ENCODE peak calls at places on chromosomes 2 and 18, in eight cellular contexts. K is tibial nerve, B is bronchial epithelial cell, P is astrocyte of the cerebellum, N is foreskin fibroblast, M is RWPE2, D is endodermal cell, S is kidney. U is an unnamed sample.

GRCh38 chr2:227163998-227164744 is at the start of the genes COL4A3 and COL4A4:
- DNase-seq in B (no peak), M (peak), K (no peak), N (no peak), D (peak), P (no peak), S (peak), U (no peak)

GRCh38 chr2:31129835-31130561 is 8.2 kb downstream of the GALNT14 start:
- DNase-seq in N (no peak), K (no peak), P (no peak), D (no peak), M (no peak), B (no peak), S (no peak), U (no peak)

GRCh38 chr2:157258520-157259326 is 1.2 kb downstream of the GALNT5 start:
- DNase-seq in N (no peak), D (peak), P (no peak), S (no peak), B (peak), M (no peak), K (no peak), U (no peak)

GRCh38 chr18:21267370-21267769 is 25.3 kb downstream of the GREB1L start:
- DNase-seq in N (no peak), M (no peak), S (no peak), K (no peak), D (no peak), P (no peak), B (no peak), U (no peak)

GRCh38 chr18:7725473-7725872 is 158.4 kb downstream of the PTPRM start:
- DNase-seq in K (no peak), B (no peak), P (no peak), D (no peak), N (no peak), S (no peak), M (no peak), U (no peak)

GRCh38 chr2:24861500-24861899 is 58.5 kb downstream of the ADCY3 start:
- DNase-seq in M (no peak), P (no peak), B (no peak), S (peak), D (no peak), N (no peak), K (no peak), U (no peak)

GRCh38 chr2:221555511-221555845 is 16.6 kb downstream of the EPHA4 start:
- DNase-seq in P (no peak), N (no peak), M (no peak), K (no peak), B (no peak), S (no peak), D (no peak), U (no peak)

GRCh38 chr2:234289789-234290188 is 207.1 kb downstream of the ARL4C start:
- DNase-seq in S (peak), B (peak), N (peak), M (peak), P (no peak), K (no peak), D (no peak), U (peak)

GRCh38 chr2:127254386-127254981 is 34.4 kb upstream of the CYP27C1 start:
- DNase-seq in P (peak), B (peak), D (no peak), N (no peak), S (no peak), K (no peak), M (no peak), U (peak)

GRCh38 chr2:37338933-37339332 is 5.5 kb upstream of the QPCT start:
- DNase-seq in M (no peak), N (no peak), S (no peak), D (no peak), B (no peak), K (no peak), P (no peak), U (no peak)

GRCh38 chr2:45128580-45128997 is 119.3 kb upstream of the SIX2 start:
- DNase-seq in P (peak), D (no peak), S (no peak), M (no peak), N (peak), B (peak), K (no peak), U (peak)

GRCh38 chr2:231332388-231332787 is 63.1 kb upstream of the B3GNT7 start:
- DNase-seq in K (no peak), P (no peak), D (peak), B (peak), S (peak), M (no peak), N (no peak), U (no peak)

GRCh38 chr18:61984293-61984692 is 91.5 kb upstream of the RNF152 start:
- DNase-seq in M (no peak), S (no peak), P (no peak), B (no peak), D (no peak), K (no peak), N (no peak), U (no peak)

GRCh38 chr2:28610583-28611201 is 114.8 kb downstream of the PLB1 start:
- DNase-seq in N (peak), D (no peak), S (peak), P (peak), B (peak), K (no peak), M (peak), U (peak)

GRCh38 chr2:96916156-96917007 is 46.5 kb upstream of the SEMA4C start:
- DNase-seq in K (no peak), P (no peak), M (no peak), N (peak), S (no peak), D (no peak), B (no peak), U (no peak)

GRCh38 chr2:128178650-128179460 is 87.9 kb downstream of the UGGT1 start:
- DNase-seq in N (peak), K (no peak), S (no peak), M (no peak), P (peak), B (peak), D (peak), U (peak)

GRCh38 chr18:31942301-31942998 is 478 bp downstream of the TRAPPC8 start:
- DNase-seq in K (no peak), P (no peak), B (peak), D (no peak), M (no peak), S (no peak), N (peak), U (no peak)

GRCh38 chr18:31942999-31943894 is at the start of gene TRAPPC8:
- DNase-seq in P (peak), N (peak), D (peak), M (peak), S (peak), B (peak), K (peak), U (peak)

GRCh38 chr18:31946305-31947046 is 3.5 kb upstream of the TRAPPC8 start:
- DNase-seq in S (no peak), P (no peak), D (peak), K (no peak), B (no peak), N (no peak), M (no peak), U (no peak)

GRCh38 chr18:31943895-31944816 is 1.2 kb upstream of the TRAPPC8 start:
- DNase-seq in K (no peak), D (peak), S (no peak), N (no peak), M (no peak), B (peak), P (no peak), U (no peak)

DNA sequence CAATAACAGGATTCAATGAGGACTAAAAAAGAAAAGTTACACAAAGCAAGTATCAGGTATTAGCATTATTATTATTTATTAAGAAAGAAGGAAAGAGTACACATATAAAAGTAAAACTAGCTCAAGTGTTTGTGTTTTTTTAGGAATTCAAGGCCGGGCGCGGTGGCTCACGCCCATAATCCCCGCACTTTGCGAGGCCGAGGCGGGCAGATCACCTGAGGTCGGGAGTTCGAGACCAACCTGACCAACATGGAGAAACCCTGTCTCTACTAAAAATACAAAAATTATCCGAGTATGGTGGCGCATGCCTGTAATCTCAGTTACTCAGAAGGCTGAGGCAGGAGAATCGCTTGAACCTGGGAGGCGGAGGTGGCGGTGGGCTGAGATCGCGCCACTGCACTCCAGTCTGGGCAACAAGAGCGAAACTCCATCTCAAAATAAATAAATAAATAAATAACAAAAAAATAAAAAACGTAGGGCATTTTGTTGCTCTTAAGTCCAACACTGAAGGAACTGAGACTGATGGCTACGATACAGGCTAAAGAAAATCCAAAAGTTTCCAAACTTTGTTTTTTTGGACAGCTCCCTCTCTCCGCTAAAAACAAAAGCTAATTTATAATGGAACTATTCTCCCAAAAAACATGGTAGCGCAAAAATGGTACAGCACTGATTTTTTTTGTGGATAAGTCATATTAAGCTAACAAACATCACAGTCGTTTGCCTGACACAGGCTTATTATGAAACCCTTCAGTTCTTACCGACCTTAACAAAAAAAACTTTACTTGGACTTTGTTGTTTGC is 1.7 kb downstream of the TRAPPC8 start:
- DNase-seq in N (no peak), P (no peak), D (peak), K (no peak), S (no peak), M (no peak), B (no peak), U (no peak)
- H3K4me3 ChIP-seq in N (peak), P (peak), D (peak), K (peak), S (peak), M (peak), B (peak), U (peak)

GRCh38 chr18:9148239-9148552 is 11.6 kb downstream of the ANKRD12 start:
- DNase-seq in K (no peak), N (no peak), S (no peak), D (no peak), P (no peak), M (no peak), B (no peak), U (no peak)
- TF ChIP-seq CTCF in K (no peak), N (no peak), S (no peak), D (peak), P (no peak), M (peak), B (no peak), U (no peak)

DNA sequence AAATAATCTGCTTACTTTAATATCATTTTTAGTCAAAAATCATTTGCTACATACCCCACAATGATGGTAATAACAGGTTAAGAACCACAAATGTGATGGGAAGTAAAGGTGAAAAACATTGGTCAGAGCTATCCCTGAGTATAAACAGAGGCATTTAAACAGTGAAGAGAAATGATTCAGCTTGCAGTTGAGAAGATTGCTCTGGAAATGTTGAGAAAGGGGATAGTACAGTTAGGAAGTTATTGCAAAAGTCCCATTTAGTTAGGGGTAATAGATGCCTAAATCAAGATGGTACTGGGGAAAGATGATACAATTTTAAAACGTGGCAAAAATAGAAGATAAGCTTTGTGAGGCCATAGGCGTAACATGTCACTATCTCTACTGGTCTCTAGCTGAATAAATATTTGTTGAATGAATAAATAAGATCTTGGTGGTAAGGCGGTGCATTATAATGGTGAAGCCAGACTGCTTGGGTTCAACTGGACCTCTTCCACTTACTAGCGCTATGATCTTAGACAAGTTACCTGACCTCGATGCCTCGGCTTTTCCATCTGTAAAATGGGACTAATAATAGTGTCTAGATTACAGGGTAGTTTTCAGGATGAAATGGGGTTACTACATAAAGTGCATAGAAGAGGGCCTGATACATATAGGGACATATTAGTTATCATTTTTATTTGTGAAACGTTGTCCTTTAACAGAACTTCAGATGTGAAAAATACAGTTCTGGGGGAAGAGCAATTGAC is 2.0 kb upstream of the BZW1 start:
- DNase-seq in P (no peak), B (no peak), M (no peak), S (no peak), N (no peak), K (no peak), D (no peak), U (no peak)
- H3K4me3 ChIP-seq in P (no peak), B (no peak), M (no peak), S (no peak), N (no peak), K (no peak), D (peak), U (no peak)

DNA sequence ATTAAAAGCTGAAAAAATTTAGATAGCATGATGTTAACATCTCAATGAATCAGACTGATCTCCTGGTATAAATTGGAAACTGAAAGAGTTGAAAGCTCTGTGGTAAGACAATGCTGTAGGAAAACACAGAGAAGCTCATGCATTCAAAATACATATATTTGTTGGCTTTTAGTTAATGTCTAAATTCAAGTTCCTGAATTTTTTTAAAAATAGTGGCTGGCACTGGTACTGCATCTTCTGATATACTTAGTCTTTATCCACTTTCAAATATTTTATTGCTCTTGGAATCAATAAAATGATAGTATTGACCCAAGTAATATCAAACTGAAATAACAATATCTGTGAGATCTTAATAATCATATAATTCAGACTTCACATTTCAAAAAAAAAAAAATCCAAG is 151.4 kb upstream of the FIGN start:
- DNase-seq in D (no peak), P (no peak), S (no peak), B (peak), K (no peak), N (no peak), M (no peak), U (no peak)
- TF ChIP-seq CTCF in D (peak), P (peak), S (no peak), B (no peak), K (no peak), N (no peak), M (peak), U (no peak)

GRCh38 chr2:88834866-88835265 is 143.4 kb downstream of the RPIA start:
- DNase-seq in S (no peak), P (no peak), B (no peak), M (no peak), N (no peak), K (no peak), D (no peak), U (no peak)
- H3K4me3 ChIP-seq in S (no peak), P (no peak), B (no peak), M (no peak), N (no peak), K (no peak), D (no peak), U (no peak)

DNA sequence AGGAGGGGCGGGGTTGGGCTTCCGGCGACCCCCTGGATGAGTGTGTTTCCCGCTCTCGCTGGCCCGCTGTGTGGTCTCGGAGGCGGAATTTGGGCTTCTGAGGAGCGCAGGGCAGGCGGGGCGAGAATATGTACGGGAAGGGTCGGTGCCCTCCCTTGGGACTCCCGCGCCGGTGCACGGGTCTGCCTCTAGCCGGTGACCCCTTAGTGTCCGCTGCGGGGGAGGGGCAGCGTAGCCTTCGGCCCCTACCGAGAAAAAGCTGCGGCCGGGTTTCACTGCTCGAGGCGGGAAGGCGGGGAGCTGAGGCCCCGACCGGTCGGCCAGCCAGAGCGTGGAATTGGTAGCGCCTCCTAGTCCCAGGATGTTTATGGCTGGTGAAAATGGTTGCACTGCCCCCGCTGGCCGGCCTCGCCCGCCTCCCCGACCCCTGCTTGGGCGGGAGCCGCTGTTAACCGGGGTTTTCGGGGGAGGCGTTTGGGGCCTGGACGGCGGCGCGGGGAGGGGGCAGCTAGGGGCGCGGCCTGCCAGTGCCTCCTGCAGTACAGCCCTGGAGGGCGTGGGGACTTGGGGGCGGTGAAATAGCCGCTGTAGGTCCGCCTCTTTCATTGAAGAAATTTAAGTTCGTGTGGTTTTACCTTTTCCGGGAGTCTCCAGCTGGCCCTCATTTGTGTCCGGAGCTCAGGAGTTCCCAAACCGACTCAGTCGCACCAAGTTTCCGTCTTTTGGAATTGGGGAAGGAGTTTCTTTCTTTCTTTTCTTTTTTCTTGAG is at the start of gene UGP2:
- DNase-seq in P (peak), K (peak), N (peak), D (peak), S (peak), M (peak), B (peak), U (peak)
- TF ChIP-seq CTCF in P (peak), K (no peak), N (peak), D (peak), S (no peak), M (peak), B (peak), U (peak)

DNA sequence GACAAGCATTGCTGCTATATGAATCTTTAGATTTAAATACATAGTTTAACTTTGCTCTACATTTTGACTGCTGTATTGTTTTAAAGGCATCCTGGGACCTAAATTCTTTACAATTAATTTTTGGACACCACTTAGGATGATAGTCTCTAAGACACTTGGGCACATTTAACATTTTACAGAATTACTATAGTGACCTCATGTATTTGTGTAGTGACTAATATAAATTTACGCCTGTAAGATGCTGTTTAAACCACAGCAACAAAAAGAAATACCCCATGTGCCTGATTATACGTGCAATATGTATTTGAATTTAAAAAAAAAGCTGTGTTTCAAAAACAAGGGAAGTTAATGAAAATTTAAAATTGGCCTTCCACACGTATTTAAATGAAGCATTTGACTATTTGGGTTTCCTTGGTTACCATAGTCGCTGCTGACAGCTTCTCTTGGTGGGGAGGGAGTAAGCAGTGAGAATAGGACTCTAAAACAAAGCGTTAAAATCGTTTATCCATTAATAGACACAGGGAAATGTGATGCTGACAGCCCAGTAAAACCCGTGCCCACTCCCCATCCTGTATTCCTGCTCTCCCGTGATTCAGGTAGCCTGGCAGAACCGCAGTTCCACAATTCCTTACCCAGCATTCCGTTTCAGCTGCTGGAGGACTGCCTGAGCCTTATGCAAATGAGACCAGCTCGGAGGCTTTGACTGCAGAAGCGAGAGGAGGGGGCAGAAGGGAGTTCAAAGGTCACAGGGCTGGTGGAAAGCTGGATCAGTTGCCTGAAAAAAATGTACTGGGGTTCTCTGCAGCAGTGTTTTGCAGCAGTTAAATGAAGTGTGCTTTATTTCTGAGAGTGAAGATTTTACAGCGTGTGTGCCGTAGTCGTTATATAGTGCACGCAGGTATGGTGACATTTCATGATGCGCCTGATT is 104.3 kb downstream of the CSRNP3 start:
- DNase-seq in K (no peak), D (peak), P (peak), M (no peak), B (peak), N (no peak), S (no peak), U (no peak)
- H3K4me3 ChIP-seq in K (peak), D (peak), P (peak), M (no peak), B (peak), N (no peak), S (peak), U (no peak)

GRCh38 chr2:18117592-18117991 is 239.1 kb downstream of the KCNS3 start:
- DNase-seq in M (no peak), B (peak), P (no peak), S (no peak), D (peak), N (peak), K (no peak), U (peak)
- TF ChIP-seq CTCF in M (peak), B (peak), P (peak), S (peak), D (peak), N (peak), K (no peak), U (peak)

DNA sequence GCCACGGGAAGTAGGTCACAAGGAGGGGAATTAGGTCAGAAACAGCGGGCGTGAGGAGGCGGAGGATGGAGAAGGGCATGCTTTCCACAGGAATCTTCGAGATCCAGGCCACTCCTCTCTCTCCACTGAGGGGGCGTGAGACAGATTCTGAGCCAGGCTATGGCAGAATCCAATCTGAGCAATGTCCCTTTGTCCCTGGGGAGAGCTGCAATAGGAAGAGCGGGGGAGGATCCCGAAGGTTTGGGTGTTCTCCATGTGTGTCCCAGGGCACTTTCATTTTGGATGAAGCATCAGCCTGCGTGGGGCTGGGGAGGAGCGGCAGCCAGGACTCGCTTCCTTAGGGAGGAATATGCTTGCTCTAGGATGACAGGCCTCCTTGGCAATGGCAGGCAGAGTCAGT is 84.0 kb downstream of the LIPG start:
- DNase-seq in S (no peak), M (no peak), P (no peak), B (no peak), D (peak), K (peak), N (peak), U (no peak)
- H3K4me3 ChIP-seq in S (no peak), M (no peak), P (no peak), B (no peak), D (no peak), K (peak), N (peak), U (no peak)

U was measured in HFF-Myc.